ENCODE peak calls at places on chromosomes 16 and 17, in four cellular contexts. U is activated B cell treated with CpG ODN at 0.5 μM for 24 hours, W is neural progenitor cell, X is cardiac fibroblast. O is an unnamed sample.
A peak's percentile ranks its signal among the peaks of the same experiment; 100 is the strongest.

GRCh38 chr17:43169561-43170139 is 1.4 kb upstream of the NBR1 start:
- DNase-seq in U (peak; percentile 21), W (peak; percentile 56), X (no peak), O (peak; percentile 22)

GRCh38 chr17:11539637-11540036 is 58.6 kb upstream of the DNAH9 start:
- DNase-seq in U (no peak), W (no peak), X (no peak), O (no peak)

GRCh38 chr17:75625813-75626486 is 7.3 kb upstream of the SMIM5 start:
- DNase-seq in U (no peak), W (peak; percentile 78), X (peak; percentile 23), O (peak; percentile 57)

GRCh38 chr17:57715981-57716380 is 29.1 kb downstream of the CCDC182 start:
- DNase-seq in U (no peak), W (no peak), X (no peak), O (no peak)

GRCh38 chr17:9346296-9346926 is 229.2 kb downstream of the STX8 start:
- DNase-seq in U (no peak), W (no peak), X (peak; percentile 56), O (no peak)

GRCh38 chr16:78505544-78506371 is 406.3 kb downstream of the WWOX start:
- DNase-seq in U (no peak), W (no peak), X (peak; percentile 1), O (no peak)

GRCh38 chr16:1378087-1378803 is 26.5 kb downstream of the GNPTG start:
- DNase-seq in U (no peak), W (no peak), X (no peak), O (no peak)

GRCh38 chr17:45368661-45369060 is 51.8 kb upstream of the MAP3K14 start:
- DNase-seq in U (no peak), W (no peak), X (peak; percentile 39), O (no peak)

GRCh38 chr17:41912925-41913324 is 5.8 kb downstream of the ACLY start:
- DNase-seq in U (no peak), W (no peak), X (no peak), O (no peak)

DNA sequence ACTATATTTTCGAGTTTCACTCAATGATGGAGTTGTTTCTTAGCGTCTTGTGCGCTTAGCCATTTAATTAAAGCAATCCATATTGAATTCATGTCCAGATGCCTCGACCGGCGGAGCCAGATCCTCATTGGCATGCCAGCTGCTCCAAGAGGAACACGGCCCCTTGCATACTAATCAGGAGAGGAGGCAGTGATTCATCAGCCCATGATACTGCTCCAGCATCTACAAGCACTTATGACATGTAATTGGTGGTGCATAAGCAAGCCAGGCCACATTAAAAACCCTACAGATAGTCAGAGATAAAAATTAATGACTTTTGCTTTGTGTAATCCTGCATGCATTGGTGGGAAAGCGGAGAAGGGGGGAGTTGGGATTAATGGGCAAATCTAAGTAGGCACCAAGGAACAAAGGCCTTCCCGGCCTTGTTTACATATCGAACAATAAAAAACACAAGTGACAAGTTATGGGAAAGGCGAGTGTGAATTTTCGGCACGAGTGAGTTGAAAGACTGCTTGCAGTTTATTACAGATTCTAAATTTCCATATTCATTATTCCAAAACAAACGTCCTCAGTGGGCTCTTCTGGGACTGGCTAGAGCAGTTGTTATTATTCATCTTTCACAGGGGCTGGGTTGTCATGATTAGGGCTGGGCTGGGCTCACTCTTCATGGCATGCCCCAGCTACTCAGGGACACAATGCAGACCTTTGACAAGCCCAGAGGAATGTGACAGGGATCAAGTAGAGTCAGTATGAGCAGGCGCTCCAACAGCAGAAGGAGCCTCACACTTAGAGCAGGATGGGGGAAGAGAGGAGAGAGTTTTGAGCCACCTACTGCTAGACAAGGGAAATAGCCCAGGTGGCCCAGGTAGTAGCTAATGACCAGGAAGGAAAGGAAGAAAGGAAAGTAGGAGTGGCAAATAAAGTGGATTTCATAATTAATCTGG is 281.7 kb upstream of the ZFHX3 start:
- DNase-seq in U (no peak), W (peak; percentile 51), X (no peak), O (no peak)
- TF ChIP-seq CTCF in U (no peak), W (peak; percentile 14), X (no peak), O (no peak)

DNA sequence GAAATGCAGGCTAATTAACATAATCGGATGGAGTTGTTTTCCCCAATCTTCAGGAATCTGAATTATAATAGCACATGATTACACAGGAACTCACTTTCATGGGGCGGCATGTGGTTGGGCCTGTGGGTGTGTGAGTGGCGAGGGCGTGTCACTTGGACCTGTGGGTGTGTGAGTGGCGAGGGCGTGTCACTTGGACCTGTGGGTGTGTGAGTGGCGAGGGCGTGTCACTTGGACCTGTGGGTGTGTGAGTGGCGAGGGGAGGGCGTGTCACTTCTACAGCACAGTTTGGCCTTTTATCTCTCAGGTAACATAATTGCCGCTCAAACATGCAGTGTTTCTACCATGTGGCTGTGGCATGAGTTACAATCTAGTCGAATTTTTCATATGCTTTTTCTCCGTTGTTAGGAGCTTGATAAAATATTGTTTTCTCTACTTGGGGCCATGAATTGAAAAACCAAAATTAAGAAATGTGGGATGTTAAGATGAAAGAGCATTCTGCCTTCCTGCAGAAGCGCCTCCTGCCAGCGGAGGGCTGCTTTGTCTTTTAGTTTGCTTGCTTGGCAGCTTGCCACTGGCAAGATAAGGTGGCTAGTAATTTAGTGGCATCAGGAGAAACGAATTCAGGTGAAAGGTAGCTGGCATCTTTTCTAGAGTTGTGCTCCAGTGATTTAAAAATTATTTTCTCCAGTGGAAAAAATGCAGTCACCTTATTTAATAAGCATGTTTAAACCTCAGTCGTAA is 36.2 kb downstream of the USP10 start:
- DNase-seq in U (no peak), W (no peak), X (no peak), O (no peak)
- TF ChIP-seq CTCF in U (no peak), W (no peak), X (no peak), O (no peak)

DNA sequence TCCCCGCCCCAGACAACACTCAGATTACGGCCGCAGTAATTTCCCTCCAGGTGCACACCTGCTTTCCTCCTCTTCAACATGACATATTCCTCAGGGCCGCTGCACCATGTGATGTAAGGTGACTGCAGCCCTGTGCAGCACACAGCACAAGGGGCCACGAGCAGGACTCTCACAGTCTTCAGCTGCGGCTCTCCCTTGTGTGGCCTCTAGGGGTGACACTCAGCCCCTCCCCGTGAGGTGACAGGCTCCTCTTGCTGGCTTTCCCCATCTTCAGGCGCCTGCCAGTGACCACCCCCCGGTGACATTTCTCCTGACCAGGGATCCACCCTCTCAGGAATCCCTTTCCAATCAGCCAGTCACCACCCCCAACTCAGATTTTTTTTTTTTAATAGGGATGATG is 31.3 kb upstream of the ABCC3 start:
- DNase-seq in U (no peak), W (peak; percentile 63), X (no peak), O (no peak)
- TF ChIP-seq CTCF in U (no peak), W (peak; percentile 42), X (no peak), O (no peak)

GRCh38 chr16:86768231-86768791 is 190.0 kb downstream of the FOXL1 start:
- DNase-seq in U (no peak), W (no peak), X (no peak), O (no peak)
- TF ChIP-seq CTCF in U (no peak), W (no peak), X (peak; percentile 4), O (no peak)

GRCh38 chr16:24805484-24805883 is 40.3 kb upstream of the SLC5A11 start:
- DNase-seq in U (no peak), W (no peak), X (no peak), O (no peak)

GRCh38 chr16:24801761-24802302 is 43.9 kb upstream of the SLC5A11 start:
- DNase-seq in U (no peak), W (no peak), X (no peak), O (no peak)

GRCh38 chr16:24800586-24800985 is 45.2 kb upstream of the SLC5A11 start:
- DNase-seq in U (no peak), W (no peak), X (peak; percentile 51), O (no peak)
- TF ChIP-seq CTCF in U (no peak), W (no peak), X (peak; percentile 43), O (peak; percentile 33)